ENCODE peak calls at places on chromosomes 1 and 21, in eight cellular contexts. One of them, this sample, is unnamed.
A peak's percentile ranks its signal among the peaks of the same experiment; 100 is the strongest.

GRCh38 chr1:205666372-205667166 is 13.7 kb downstream of the SLC45A3 start:
- DNase-seq in ecto neural progenitor cell: no peak
- DNase-seq in germinal center: no peak
- DNase-seq in progenitor cell of endocrine pancreas: no peak
- DNase-seq in BE2C: no peak
- DNase-seq in neural crest cell: no peak
- DNase-seq in hepatic stellate cell: no peak
- DNase-seq in tibial artery: no peak
- DNase-seq in this sample: no peak

GRCh38 chr1:212950243-212951057 is at the start of gene VASH2:
- DNase-seq in BE2C: peak; percentile 94
- DNase-seq in progenitor cell of endocrine pancreas: peak; percentile 70
- DNase-seq in hepatic stellate cell: peak; percentile 83
- DNase-seq in tibial artery: peak; percentile 79
- DNase-seq in ecto neural progenitor cell: peak; percentile 91
- DNase-seq in neural crest cell: peak; percentile 79
- DNase-seq in germinal center: peak; percentile 90
- DNase-seq in this sample: peak; percentile 94

GRCh38 chr1:66521736-66522365 is 12.1 kb upstream of the SGIP1 start:
- DNase-seq in neural crest cell: no peak
- DNase-seq in tibial artery: no peak
- DNase-seq in progenitor cell of endocrine pancreas: no peak
- DNase-seq in ecto neural progenitor cell: no peak
- DNase-seq in hepatic stellate cell: peak; percentile 48
- DNase-seq in germinal center: no peak
- DNase-seq in BE2C: no peak
- DNase-seq in this sample: no peak

GRCh38 chr1:196160066-196160795 is 448.0 kb downstream of the KCNT2 start:
- DNase-seq in germinal center: no peak
- DNase-seq in ecto neural progenitor cell: no peak
- DNase-seq in BE2C: no peak
- DNase-seq in neural crest cell: no peak
- DNase-seq in hepatic stellate cell: no peak
- DNase-seq in progenitor cell of endocrine pancreas: no peak
- DNase-seq in tibial artery: no peak
- DNase-seq in this sample: no peak

GRCh38 chr1:30444850-30445249 is 278.5 kb downstream of the MATN1 start:
- DNase-seq in ecto neural progenitor cell: peak; percentile 22
- DNase-seq in BE2C: no peak
- DNase-seq in neural crest cell: no peak
- DNase-seq in hepatic stellate cell: no peak
- DNase-seq in tibial artery: peak; percentile 13
- DNase-seq in progenitor cell of endocrine pancreas: no peak
- DNase-seq in germinal center: no peak
- DNase-seq in this sample: no peak

GRCh38 chr1:201624741-201625646 is 86.1 kb downstream of the NAV1 start:
- DNase-seq in ecto neural progenitor cell: no peak
- DNase-seq in hepatic stellate cell: peak; percentile 90
- DNase-seq in tibial artery: no peak
- DNase-seq in BE2C: no peak
- DNase-seq in neural crest cell: no peak
- DNase-seq in germinal center: no peak
- DNase-seq in progenitor cell of endocrine pancreas: no peak
- DNase-seq in this sample: no peak

GRCh38 chr1:150213170-150214098 is 22.5 kb downstream of the ANP32E start:
- DNase-seq in progenitor cell of endocrine pancreas: peak; percentile 72
- DNase-seq in hepatic stellate cell: peak; percentile 91
- DNase-seq in neural crest cell: peak; percentile 81
- DNase-seq in BE2C: peak; percentile 97
- DNase-seq in tibial artery: peak; percentile 97
- DNase-seq in germinal center: peak; percentile 97
- DNase-seq in ecto neural progenitor cell: peak; percentile 97
- DNase-seq in this sample: peak; percentile 99

GRCh38 chr1:15849775-15850449 is 2.4 kb downstream of the SPEN start:
- DNase-seq in neural crest cell: peak; percentile 68
- DNase-seq in tibial artery: peak; percentile 67
- DNase-seq in BE2C: peak; percentile 81
- DNase-seq in progenitor cell of endocrine pancreas: peak; percentile 38
- DNase-seq in germinal center: no peak
- DNase-seq in ecto neural progenitor cell: peak; percentile 84
- DNase-seq in hepatic stellate cell: no peak
- DNase-seq in this sample: no peak

GRCh38 chr1:93576346-93576745 is 105.3 kb downstream of the BCAR3 start:
- DNase-seq in hepatic stellate cell: no peak
- DNase-seq in ecto neural progenitor cell: no peak
- DNase-seq in BE2C: no peak
- DNase-seq in neural crest cell: no peak
- DNase-seq in progenitor cell of endocrine pancreas: no peak
- DNase-seq in germinal center: no peak
- DNase-seq in tibial artery: no peak
- DNase-seq in this sample: no peak

GRCh38 chr1:155007253-155007828 is 4.7 kb downstream of the ZBTB7B start:
- DNase-seq in tibial artery: no peak
- DNase-seq in hepatic stellate cell: no peak
- DNase-seq in BE2C: no peak
- DNase-seq in ecto neural progenitor cell: no peak
- DNase-seq in germinal center: no peak
- DNase-seq in neural crest cell: no peak
- DNase-seq in progenitor cell of endocrine pancreas: no peak
- DNase-seq in this sample: no peak

GRCh38 chr1:66642992-66643391 is 109.0 kb downstream of the SGIP1 start:
- DNase-seq in BE2C: no peak
- DNase-seq in ecto neural progenitor cell: no peak
- DNase-seq in germinal center: no peak
- DNase-seq in progenitor cell of endocrine pancreas: no peak
- DNase-seq in hepatic stellate cell: no peak
- DNase-seq in neural crest cell: no peak
- DNase-seq in tibial artery: no peak
- DNase-seq in this sample: no peak

GRCh38 chr1:213014642-213015041 is 1.0 kb downstream of the ANGEL2 start:
- DNase-seq in progenitor cell of endocrine pancreas: no peak
- DNase-seq in BE2C: peak; percentile 8
- DNase-seq in tibial artery: no peak
- DNase-seq in germinal center: no peak
- DNase-seq in ecto neural progenitor cell: no peak
- DNase-seq in neural crest cell: no peak
- DNase-seq in hepatic stellate cell: no peak
- DNase-seq in this sample: no peak

GRCh38 chr1:94540440-94541174 is 952 bp downstream of the F3 start:
- DNase-seq in hepatic stellate cell: no peak
- DNase-seq in neural crest cell: no peak
- DNase-seq in tibial artery: no peak
- DNase-seq in progenitor cell of endocrine pancreas: no peak
- DNase-seq in ecto neural progenitor cell: no peak
- DNase-seq in germinal center: no peak
- DNase-seq in BE2C: no peak
- DNase-seq in this sample: no peak

GRCh38 chr1:84690397-84691138 is at the start of gene SSX2IP:
- DNase-seq in BE2C: peak; percentile 96
- DNase-seq in germinal center: peak; percentile 97
- DNase-seq in tibial artery: peak; percentile 99
- DNase-seq in progenitor cell of endocrine pancreas: peak; percentile 100
- DNase-seq in neural crest cell: peak; percentile 98
- DNase-seq in ecto neural progenitor cell: peak; percentile 99
- DNase-seq in hepatic stellate cell: peak; percentile 96
- DNase-seq in this sample: peak; percentile 98

GRCh38 chr21:46599251-46599572 is 5.7 kb downstream of the S100B start:
- DNase-seq in hepatic stellate cell: peak; percentile 93
- DNase-seq in BE2C: no peak
- DNase-seq in germinal center: no peak
- DNase-seq in neural crest cell: peak; percentile 46
- DNase-seq in tibial artery: no peak
- DNase-seq in ecto neural progenitor cell: no peak
- DNase-seq in progenitor cell of endocrine pancreas: no peak
- DNase-seq in this sample: no peak

GRCh38 chr1:76576876-76577817 is 290.1 kb upstream of the ST6GALNAC5 start:
- DNase-seq in neural crest cell: no peak
- DNase-seq in BE2C: peak; percentile 26
- DNase-seq in germinal center: no peak
- DNase-seq in hepatic stellate cell: no peak
- DNase-seq in ecto neural progenitor cell: no peak
- DNase-seq in progenitor cell of endocrine pancreas: no peak
- DNase-seq in tibial artery: no peak
- DNase-seq in this sample: no peak

GRCh38 chr21:29376556-29376955 is 77.8 kb downstream of the BACH1 start:
- DNase-seq in ecto neural progenitor cell: peak; percentile 60
- DNase-seq in hepatic stellate cell: peak; percentile 32
- DNase-seq in germinal center: peak; percentile 72
- DNase-seq in progenitor cell of endocrine pancreas: no peak
- DNase-seq in BE2C: peak; percentile 63
- DNase-seq in tibial artery: no peak
- DNase-seq in neural crest cell: peak; percentile 8
- DNase-seq in this sample: peak; percentile 78

GRCh38 chr1:15020943-15021745 is 132.4 kb upstream of the TMEM51 start:
- DNase-seq in BE2C: no peak
- DNase-seq in tibial artery: no peak
- DNase-seq in progenitor cell of endocrine pancreas: no peak
- DNase-seq in neural crest cell: no peak
- DNase-seq in germinal center: no peak
- DNase-seq in ecto neural progenitor cell: no peak
- DNase-seq in hepatic stellate cell: no peak
- DNase-seq in this sample: no peak

GRCh38 chr1:187951817-187952216 is 1123.1 kb downstream of the PLA2G4A start:
- DNase-seq in ecto neural progenitor cell: no peak
- DNase-seq in progenitor cell of endocrine pancreas: no peak
- DNase-seq in neural crest cell: no peak
- DNase-seq in tibial artery: no peak
- DNase-seq in hepatic stellate cell: no peak
- DNase-seq in germinal center: no peak
- DNase-seq in BE2C: no peak
- DNase-seq in this sample: no peak

GRCh38 chr1:99827970-99828369 is 22.2 kb upstream of the AGL start:
- DNase-seq in neural crest cell: no peak
- DNase-seq in progenitor cell of endocrine pancreas: no peak
- DNase-seq in BE2C: no peak
- DNase-seq in hepatic stellate cell: no peak
- DNase-seq in germinal center: no peak
- DNase-seq in tibial artery: no peak
- DNase-seq in ecto neural progenitor cell: no peak
- DNase-seq in this sample: no peak

GRCh38 chr21:36718951-36719501 is 20.1 kb downstream of the SIM2 start:
- DNase-seq in tibial artery: peak; percentile 54
- DNase-seq in hepatic stellate cell: no peak
- DNase-seq in germinal center: no peak
- DNase-seq in progenitor cell of endocrine pancreas: no peak
- DNase-seq in ecto neural progenitor cell: no peak
- DNase-seq in neural crest cell: no peak
- DNase-seq in BE2C: no peak
- DNase-seq in this sample: peak; percentile 39

GRCh38 chr21:44925027-44925755 is 4.5 kb upstream of the ITGB2 start:
- DNase-seq in tibial artery: no peak
- DNase-seq in progenitor cell of endocrine pancreas: no peak
- DNase-seq in hepatic stellate cell: peak; percentile 36
- DNase-seq in ecto neural progenitor cell: no peak
- DNase-seq in germinal center: no peak
- DNase-seq in neural crest cell: no peak
- DNase-seq in BE2C: no peak
- DNase-seq in this sample: no peak